ENCODE peak calls at places on chromosomes 13 and 19, in ten cellular contexts. One of them, this sample, is unnamed.

GRCh38 chr13:25816239-25816638 is 235.6 kb downstream of the SHISA2 start:
- DNase-seq in AG04450: no peak
- DNase-seq in cardiac fibroblast: no peak
- DNase-seq in neural progenitor cell: no peak
- DNase-seq in fibroblast of mammary gland: no peak
- DNase-seq in upper lobe of left lung: peak
- DNase-seq in CD4-positive, alpha-beta T cell: no peak
- DNase-seq in WTC11: no peak
- DNase-seq in uterus: no peak
- DNase-seq in fibroblast of pulmonary artery: no peak
- DNase-seq in this sample: no peak

GRCh38 chr13:29887030-29887557 is 36.7 kb upstream of the UBL3 start:
- DNase-seq in AG04450: no peak
- DNase-seq in CD4-positive, alpha-beta T cell: no peak
- DNase-seq in fibroblast of pulmonary artery: no peak
- DNase-seq in uterus: no peak
- DNase-seq in WTC11: no peak
- DNase-seq in upper lobe of left lung: no peak
- DNase-seq in fibroblast of mammary gland: no peak
- DNase-seq in neural progenitor cell: peak
- DNase-seq in cardiac fibroblast: no peak
- DNase-seq in this sample: no peak

GRCh38 chr13:102589291-102589822 is 7.4 kb upstream of the TPP2 start:
- DNase-seq in CD4-positive, alpha-beta T cell: no peak
- DNase-seq in fibroblast of pulmonary artery: no peak
- DNase-seq in WTC11: no peak
- DNase-seq in cardiac fibroblast: no peak
- DNase-seq in fibroblast of mammary gland: no peak
- DNase-seq in upper lobe of left lung: no peak
- DNase-seq in AG04450: no peak
- DNase-seq in neural progenitor cell: no peak
- DNase-seq in uterus: no peak
- DNase-seq in this sample: no peak

GRCh38 chr19:35240322-35240721 is 8.5 kb upstream of the LSR start:
- DNase-seq in fibroblast of mammary gland: no peak
- DNase-seq in fibroblast of pulmonary artery: no peak
- DNase-seq in uterus: no peak
- DNase-seq in WTC11: no peak
- DNase-seq in upper lobe of left lung: no peak
- DNase-seq in cardiac fibroblast: no peak
- DNase-seq in neural progenitor cell: no peak
- DNase-seq in AG04450: no peak
- DNase-seq in CD4-positive, alpha-beta T cell: peak
- DNase-seq in this sample: no peak

GRCh38 chr13:87089391-87089790 is 581.8 kb upstream of the SLITRK5 start:
- DNase-seq in cardiac fibroblast: peak
- DNase-seq in fibroblast of mammary gland: peak
- DNase-seq in upper lobe of left lung: no peak
- DNase-seq in uterus: no peak
- DNase-seq in WTC11: no peak
- DNase-seq in neural progenitor cell: no peak
- DNase-seq in AG04450: peak
- DNase-seq in fibroblast of pulmonary artery: peak
- DNase-seq in CD4-positive, alpha-beta T cell: no peak
- DNase-seq in this sample: no peak

GRCh38 chr19:38831142-38831605 is 420 bp downstream of the ECH1 start:
- DNase-seq in neural progenitor cell: peak
- DNase-seq in AG04450: peak
- DNase-seq in fibroblast of pulmonary artery: peak
- DNase-seq in cardiac fibroblast: peak
- DNase-seq in fibroblast of mammary gland: peak
- DNase-seq in WTC11: peak
- DNase-seq in upper lobe of left lung: peak
- DNase-seq in CD4-positive, alpha-beta T cell: no peak
- DNase-seq in uterus: peak
- DNase-seq in this sample: peak

GRCh38 chr19:5961969-5962945 is 15.7 kb downstream of the RANBP3 start:
- DNase-seq in fibroblast of pulmonary artery: peak
- DNase-seq in neural progenitor cell: no peak
- DNase-seq in AG04450: no peak
- DNase-seq in cardiac fibroblast: peak
- DNase-seq in WTC11: no peak
- DNase-seq in CD4-positive, alpha-beta T cell: peak
- DNase-seq in uterus: no peak
- DNase-seq in fibroblast of mammary gland: no peak
- DNase-seq in upper lobe of left lung: peak
- DNase-seq in this sample: peak

GRCh38 chr19:10686661-10687517 is 14.3 kb upstream of the QTRT1 start:
- DNase-seq in fibroblast of pulmonary artery: peak
- DNase-seq in upper lobe of left lung: no peak
- DNase-seq in AG04450: no peak
- DNase-seq in uterus: no peak
- DNase-seq in cardiac fibroblast: peak
- DNase-seq in neural progenitor cell: no peak
- DNase-seq in WTC11: no peak
- DNase-seq in fibroblast of mammary gland: peak
- DNase-seq in CD4-positive, alpha-beta T cell: no peak
- DNase-seq in this sample: no peak

GRCh38 chr19:2048959-2049740 is 1.9 kb downstream of the MKNK2 start:
- DNase-seq in neural progenitor cell: peak
- DNase-seq in WTC11: no peak
- DNase-seq in cardiac fibroblast: peak
- DNase-seq in uterus: no peak
- DNase-seq in upper lobe of left lung: no peak
- DNase-seq in CD4-positive, alpha-beta T cell: no peak
- DNase-seq in fibroblast of mammary gland: no peak
- DNase-seq in fibroblast of pulmonary artery: no peak
- DNase-seq in AG04450: no peak
- DNase-seq in this sample: peak

GRCh38 chr19:2613507-2614295 is 88.8 kb downstream of the GNG7 start:
- DNase-seq in WTC11: peak
- DNase-seq in fibroblast of mammary gland: peak
- DNase-seq in neural progenitor cell: peak
- DNase-seq in fibroblast of pulmonary artery: peak
- DNase-seq in CD4-positive, alpha-beta T cell: peak
- DNase-seq in AG04450: no peak
- DNase-seq in uterus: no peak
- DNase-seq in upper lobe of left lung: peak
- DNase-seq in cardiac fibroblast: peak
- DNase-seq in this sample: no peak

GRCh38 chr13:110430391-110431338 is 123.6 kb downstream of the COL4A2 start:
- DNase-seq in fibroblast of pulmonary artery: no peak
- DNase-seq in upper lobe of left lung: no peak
- DNase-seq in cardiac fibroblast: no peak
- DNase-seq in neural progenitor cell: no peak
- DNase-seq in AG04450: no peak
- DNase-seq in CD4-positive, alpha-beta T cell: no peak
- DNase-seq in fibroblast of mammary gland: peak
- DNase-seq in WTC11: no peak
- DNase-seq in uterus: no peak
- DNase-seq in this sample: no peak

GRCh38 chr13:110433014-110433413 is 125.9 kb downstream of the COL4A2 start:
- DNase-seq in fibroblast of pulmonary artery: no peak
- DNase-seq in CD4-positive, alpha-beta T cell: no peak
- DNase-seq in WTC11: no peak
- DNase-seq in cardiac fibroblast: no peak
- DNase-seq in upper lobe of left lung: no peak
- DNase-seq in neural progenitor cell: no peak
- DNase-seq in AG04450: no peak
- DNase-seq in fibroblast of mammary gland: no peak
- DNase-seq in uterus: no peak
- DNase-seq in this sample: no peak

GRCh38 chr13:110431425-110431824 is 124.3 kb downstream of the COL4A2 start:
- DNase-seq in neural progenitor cell: no peak
- DNase-seq in cardiac fibroblast: no peak
- DNase-seq in fibroblast of mammary gland: no peak
- DNase-seq in AG04450: no peak
- DNase-seq in upper lobe of left lung: no peak
- DNase-seq in fibroblast of pulmonary artery: no peak
- DNase-seq in CD4-positive, alpha-beta T cell: no peak
- DNase-seq in uterus: no peak
- DNase-seq in WTC11: no peak
- DNase-seq in this sample: no peak

GRCh38 chr13:110432522-110432921 is 125.4 kb downstream of the COL4A2 start:
- DNase-seq in fibroblast of mammary gland: no peak
- DNase-seq in WTC11: no peak
- DNase-seq in fibroblast of pulmonary artery: no peak
- DNase-seq in AG04450: no peak
- DNase-seq in neural progenitor cell: no peak
- DNase-seq in uterus: no peak
- DNase-seq in CD4-positive, alpha-beta T cell: no peak
- DNase-seq in upper lobe of left lung: no peak
- DNase-seq in cardiac fibroblast: no peak
- DNase-seq in this sample: no peak

DNA sequence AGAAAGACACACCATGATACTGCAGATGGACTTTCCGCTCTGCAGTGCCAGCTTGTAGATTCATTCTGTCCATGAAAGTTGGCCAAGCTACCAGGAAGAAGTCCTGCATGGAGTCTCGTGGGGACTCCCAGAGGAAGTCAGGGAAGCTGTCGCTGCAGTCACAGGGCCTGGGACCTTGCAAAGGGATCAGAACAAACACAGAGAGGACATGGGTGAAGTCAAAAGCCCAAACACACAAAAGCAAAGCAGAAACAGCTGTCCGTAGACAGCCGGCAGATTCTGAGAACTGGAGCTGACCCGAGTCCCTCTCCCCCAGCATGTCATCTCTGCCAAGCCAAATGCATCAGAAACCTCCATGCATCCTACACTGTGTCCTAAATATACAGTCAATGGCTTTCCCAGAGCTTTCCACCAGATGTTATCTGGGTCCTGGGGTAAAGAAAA is 124.8 kb downstream of the COL4A2 start:
- DNase-seq in upper lobe of left lung: no peak
- DNase-seq in fibroblast of pulmonary artery: no peak
- DNase-seq in neural progenitor cell: no peak
- DNase-seq in AG04450: no peak
- DNase-seq in CD4-positive, alpha-beta T cell: no peak
- DNase-seq in fibroblast of mammary gland: no peak
- DNase-seq in WTC11: no peak
- DNase-seq in uterus: no peak
- DNase-seq in cardiac fibroblast: no peak
- DNase-seq in this sample: no peak
- TF ChIP-seq CTCF in upper lobe of left lung: no peak
- TF ChIP-seq CTCF in fibroblast of pulmonary artery: no peak
- TF ChIP-seq CTCF in neural progenitor cell: no peak
- TF ChIP-seq CTCF in AG04450: no peak
- TF ChIP-seq CTCF in CD4-positive, alpha-beta T cell: no peak
- TF ChIP-seq CTCF in fibroblast of mammary gland: no peak
- TF ChIP-seq CTCF in WTC11: no peak
- TF ChIP-seq CTCF in uterus: no peak
- TF ChIP-seq CTCF in cardiac fibroblast: no peak
- TF ChIP-seq CTCF in this sample: no peak

GRCh38 chr19:8986296-8986695 is 23.9 kb downstream of the MUC16 start:
- DNase-seq in neural progenitor cell: no peak
- DNase-seq in CD4-positive, alpha-beta T cell: no peak
- DNase-seq in cardiac fibroblast: no peak
- DNase-seq in WTC11: no peak
- DNase-seq in uterus: no peak
- DNase-seq in upper lobe of left lung: no peak
- DNase-seq in AG04450: no peak
- DNase-seq in fibroblast of mammary gland: no peak
- DNase-seq in fibroblast of pulmonary artery: no peak
- DNase-seq in this sample: no peak

DNA sequence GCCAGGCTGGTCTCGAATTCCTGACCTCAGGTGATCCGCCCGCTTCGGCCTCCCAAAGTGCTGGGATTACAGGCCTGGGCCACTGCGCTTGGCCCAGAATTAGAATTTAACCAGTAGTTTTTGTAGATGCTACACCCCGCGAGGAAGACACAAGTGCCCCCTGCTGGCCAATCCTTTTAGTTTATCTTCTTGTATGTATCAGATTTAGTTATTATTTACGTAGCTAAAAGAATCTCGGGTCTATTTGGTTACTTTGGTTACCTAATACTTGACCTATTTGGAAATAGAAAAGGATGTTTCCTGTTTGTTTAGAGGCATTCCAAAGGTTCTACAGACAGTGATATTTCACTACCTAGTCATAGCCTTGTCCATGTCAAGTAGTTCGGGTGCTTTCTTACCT is 22.0 kb downstream of the MUC16 start:
- DNase-seq in AG04450: no peak
- DNase-seq in WTC11: peak
- DNase-seq in uterus: no peak
- DNase-seq in fibroblast of pulmonary artery: no peak
- DNase-seq in fibroblast of mammary gland: no peak
- DNase-seq in cardiac fibroblast: no peak
- DNase-seq in neural progenitor cell: peak
- DNase-seq in upper lobe of left lung: no peak
- DNase-seq in CD4-positive, alpha-beta T cell: no peak
- DNase-seq in this sample: no peak
- TF ChIP-seq CTCF in AG04450: no peak
- TF ChIP-seq CTCF in WTC11: peak
- TF ChIP-seq CTCF in uterus: no peak
- TF ChIP-seq CTCF in fibroblast of pulmonary artery: no peak
- TF ChIP-seq CTCF in fibroblast of mammary gland: no peak
- TF ChIP-seq CTCF in cardiac fibroblast: no peak
- TF ChIP-seq CTCF in neural progenitor cell: peak
- TF ChIP-seq CTCF in upper lobe of left lung: no peak
- TF ChIP-seq CTCF in CD4-positive, alpha-beta T cell: no peak
- TF ChIP-seq CTCF in this sample: no peak

GRCh38 chr19:45599286-45599685 is 2.7 kb downstream of the GPR4 start:
- DNase-seq in fibroblast of mammary gland: no peak
- DNase-seq in CD4-positive, alpha-beta T cell: no peak
- DNase-seq in uterus: no peak
- DNase-seq in upper lobe of left lung: no peak
- DNase-seq in cardiac fibroblast: no peak
- DNase-seq in fibroblast of pulmonary artery: no peak
- DNase-seq in neural progenitor cell: peak
- DNase-seq in WTC11: no peak
- DNase-seq in AG04450: no peak
- DNase-seq in this sample: no peak
- TF ChIP-seq CTCF in fibroblast of mammary gland: no peak
- TF ChIP-seq CTCF in CD4-positive, alpha-beta T cell: no peak
- TF ChIP-seq CTCF in uterus: no peak
- TF ChIP-seq CTCF in upper lobe of left lung: no peak
- TF ChIP-seq CTCF in cardiac fibroblast: peak
- TF ChIP-seq CTCF in fibroblast of pulmonary artery: no peak
- TF ChIP-seq CTCF in neural progenitor cell: no peak
- TF ChIP-seq CTCF in WTC11: no peak
- TF ChIP-seq CTCF in AG04450: no peak
- TF ChIP-seq CTCF in this sample: no peak

DNA sequence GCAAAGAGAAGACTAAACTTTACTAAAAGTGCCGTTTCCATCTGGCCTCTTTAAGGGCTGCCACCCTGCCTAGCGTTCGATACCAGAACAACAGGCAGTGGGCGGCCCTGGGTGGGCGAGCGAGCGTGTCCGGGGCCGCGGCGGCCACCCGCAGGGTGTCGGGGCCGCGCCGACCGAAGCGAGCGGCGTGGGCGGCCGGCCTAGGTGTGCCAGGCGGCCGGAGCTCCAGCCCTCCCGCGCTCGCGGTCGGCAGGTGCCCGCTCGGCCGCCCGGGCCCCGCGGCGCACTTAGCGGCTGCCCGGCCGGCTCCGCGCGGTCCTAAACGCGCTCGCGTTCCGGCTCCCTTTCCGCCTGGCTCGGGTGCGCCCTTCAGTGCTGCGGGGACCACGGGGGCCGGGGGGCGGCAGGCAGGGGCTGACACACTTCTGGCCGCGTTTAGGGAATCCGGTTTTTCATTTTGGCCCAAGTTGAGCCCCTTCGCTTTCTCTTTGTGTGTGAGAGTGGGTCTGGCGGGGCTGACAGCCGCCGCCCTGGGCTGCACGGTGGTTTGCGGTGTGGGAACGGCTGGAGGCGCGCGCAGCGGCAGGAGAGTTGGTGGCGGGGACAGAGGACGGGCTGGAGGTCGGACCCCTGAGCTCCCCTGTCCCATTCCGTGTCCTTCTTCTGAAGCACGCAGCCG is 2.9 kb downstream of the FGF9 start:
- DNase-seq in neural progenitor cell: peak
- DNase-seq in uterus: no peak
- DNase-seq in fibroblast of pulmonary artery: peak
- DNase-seq in cardiac fibroblast: peak
- DNase-seq in WTC11: peak
- DNase-seq in AG04450: no peak
- DNase-seq in upper lobe of left lung: no peak
- DNase-seq in CD4-positive, alpha-beta T cell: peak
- DNase-seq in fibroblast of mammary gland: no peak
- DNase-seq in this sample: peak
- TF ChIP-seq CTCF in neural progenitor cell: peak
- TF ChIP-seq CTCF in uterus: no peak
- TF ChIP-seq CTCF in fibroblast of pulmonary artery: no peak
- TF ChIP-seq CTCF in cardiac fibroblast: no peak
- TF ChIP-seq CTCF in WTC11: no peak
- TF ChIP-seq CTCF in AG04450: no peak
- TF ChIP-seq CTCF in upper lobe of left lung: no peak
- TF ChIP-seq CTCF in CD4-positive, alpha-beta T cell: peak
- TF ChIP-seq CTCF in fibroblast of mammary gland: no peak
- TF ChIP-seq CTCF in this sample: no peak

This sample was measured in mucosa of descending colon.